ENCODE peak calls at places on chromosomes 16 and 17, in seven cellular contexts. C is astrocyte of the hippocampus; R is activated CD4-positive, alpha-beta T cell treated with anti-CD3 and anti-CD28 coated beads, Interleukin-2, amount 50 U/mL, for 1 hour; U is RPMI7951; L is GDM1; X is stimulated activated CD8-positive, alpha-beta memory T cell treated with anti-CD3 and anti-CD28 coated beads, Interleukin-15, amount 100 ng/mL, for 48 hours; K is glomerular endothelial cell. V is an unnamed sample.

GRCh38 chr17:83056583-83057396 is 22.6 kb upstream of the METRNL start:
- DNase-seq in L (no peak), U (peak), K (no peak), X (no peak), C (no peak), R (no peak), V (no peak)

GRCh38 chr16:72372646-72373045 is 200.7 kb upstream of the PMFBP1 start:
- DNase-seq in K (no peak), L (no peak), C (no peak), R (no peak), U (no peak), X (no peak), V (no peak)

GRCh38 chr17:59470624-59471297 is 94.6 kb upstream of the DHX40 start:
- DNase-seq in K (no peak), C (no peak), U (no peak), X (no peak), L (no peak), R (no peak), V (no peak)

GRCh38 chr17:68302066-68302564 is 10.8 kb downstream of the ARSG start:
- DNase-seq in L (no peak), U (no peak), X (no peak), C (peak), R (no peak), K (no peak), V (no peak)

GRCh38 chr16:48592839-48593429 is 17.0 kb downstream of the N4BP1 start:
- DNase-seq in C (no peak), X (no peak), R (no peak), U (peak), K (no peak), L (no peak), V (no peak)

GRCh38 chr16:11484691-11485258 is 101.9 kb downstream of the LITAF start:
- DNase-seq in L (no peak), X (no peak), C (no peak), R (no peak), U (peak), K (peak), V (no peak)

GRCh38 chr16:50155925-50156324 is 2.8 kb downstream of the TENT4B start:
- DNase-seq in C (no peak), L (no peak), R (no peak), K (no peak), X (no peak), U (no peak), V (no peak)

GRCh38 chr17:74351552-74352210 is 10.0 kb downstream of the BTBD17 start:
- DNase-seq in L (no peak), K (no peak), U (no peak), C (peak), R (no peak), X (no peak), V (no peak)

GRCh38 chr16:10520869-10521578 is 59.4 kb downstream of the EMP2 start:
- DNase-seq in U (no peak), C (no peak), X (no peak), K (no peak), R (no peak), L (no peak), V (no peak)

GRCh38 chr17:73068322-73069153 is 23.9 kb downstream of the SLC39A11 start:
- DNase-seq in L (no peak), X (no peak), R (no peak), K (no peak), U (peak), C (peak), V (no peak)

GRCh38 chr16:3868967-3869366 is 11.5 kb downstream of the CREBBP start:
- DNase-seq in R (no peak), U (no peak), L (no peak), C (no peak), K (no peak), X (no peak), V (no peak)

GRCh38 chr16:75420987-75421819 is 12.1 kb downstream of the CFDP1 start:
- DNase-seq in U (peak), R (peak), K (no peak), L (no peak), C (peak), X (no peak), V (peak)

GRCh38 chr17:39191750-39192510 is 5.5 kb downstream of the CACNB1 start:
- DNase-seq in K (no peak), R (no peak), C (no peak), U (no peak), X (no peak), L (no peak), V (no peak)

GRCh38 chr17:45912319-45912718 is 18.0 kb downstream of the MAPT start:
- DNase-seq in R (no peak), X (no peak), C (no peak), K (no peak), U (no peak), L (no peak), V (no peak)

GRCh38 chr16:10525214-10525825 is 55.1 kb downstream of the EMP2 start:
- DNase-seq in R (no peak), K (no peak), C (no peak), L (no peak), U (no peak), X (no peak), V (no peak)

GRCh38 chr16:47848481-47849109 is 307.2 kb downstream of the ABCC12 start:
- DNase-seq in R (no peak), X (no peak), K (no peak), U (peak), C (peak), L (no peak), V (no peak)

GRCh38 chr17:78828470-78829185 is 12.0 kb downstream of the USP36 start:
- DNase-seq in K (no peak), C (peak), R (no peak), L (peak), U (peak), X (no peak), V (no peak)